ENCODE peak calls at places on chromosomes 4 and X, in four cellular contexts. T, M, Q and X are unnamed samples.

GRCh38 chr4:145301386-145302080 is 121.1 kb upstream of the OTUD4 start:
- DNase-seq in T (no peak), Q (no peak), M (no peak), X (peak; percentile 27)

GRCh38 chr4:33334416-33334815 is 2614.2 kb downstream of the PCDH7 start:
- DNase-seq in Q (no peak), T (no peak), M (no peak), X (no peak)

GRCh38 chr4:7761720-7762119 is 177.9 kb downstream of the AFAP1 start:
- DNase-seq in M (peak; percentile 57), T (peak; percentile 75), Q (peak; percentile 86), X (peak; percentile 11)

GRCh38 chrX:153495362-153495751 is 577 bp downstream of the BGN start:
- DNase-seq in T (no peak), M (no peak), Q (no peak), X (no peak)

GRCh38 chr4:146567396-146567795 is 45.7 kb upstream of the SLC10A7 start:
- DNase-seq in T (no peak), M (no peak), Q (no peak), X (no peak)

GRCh38 chr4:119623025-119623424 is 5.6 kb downstream of the PDE5A start:
- DNase-seq in T (no peak), M (no peak), Q (no peak), X (peak; percentile 50)

GRCh38 chrX:87525771-87526229 is 8.2 kb downstream of the KLHL4 start:
- DNase-seq in T (no peak), M (no peak), Q (no peak), X (peak; percentile 2)

GRCh38 chrX:46180258-46180687 is 364.9 kb downstream of the ZNF674 start:
- DNase-seq in T (no peak), M (no peak), Q (peak; percentile 45), X (no peak)

GRCh38 chrX:123648028-123648810 is 84.6 kb downstream of the THOC2 start:
- DNase-seq in Q (peak; percentile 64), M (no peak), T (peak; percentile 48), X (peak; percentile 34)

GRCh38 chr4:2255501-2256155 is 6.3 kb downstream of the MXD4 start:
- DNase-seq in T (peak; percentile 46), Q (no peak), M (no peak), X (no peak)

GRCh38 chr4:10164877-10165283 is 48.3 kb upstream of the WDR1 start:
- DNase-seq in M (peak; percentile 25), Q (peak; percentile 61), T (no peak), X (no peak)

GRCh38 chr4:47486306-47486705 is 1.2 kb downstream of the ATP10D start:
- DNase-seq in T (no peak), Q (no peak), M (no peak), X (no peak)

GRCh38 chrX:40006025-40007017 is 91.4 kb downstream of the BCOR start:
- DNase-seq in T (no peak), Q (peak; percentile 81), M (no peak), X (no peak)

GRCh38 chrX:100721328-100721727 is 10.6 kb downstream of the SYTL4 start:
- DNase-seq in Q (no peak), M (no peak), T (no peak), X (no peak)

GRCh38 chr4:55358668-55359067 is 12.6 kb downstream of the SRD5A3 start:
- DNase-seq in T (no peak), Q (no peak), M (no peak), X (peak; percentile 86)

GRCh38 chr4:156732634-156733033 is 239.0 kb downstream of the PDGFC start:
- DNase-seq in Q (no peak), M (no peak), T (no peak), X (peak; percentile 17)

GRCh38 chrX:40189621-40190020 is 91.9 kb upstream of the BCOR start:
- DNase-seq in M (no peak), Q (no peak), T (no peak), X (no peak)

GRCh38 chrX:142134533-142134932 is 70.6 kb downstream of the MAGEC2 start:
- DNase-seq in M (no peak), T (no peak), Q (no peak), X (no peak)

GRCh38 chrX:1537031-1537715 is at the start of gene P2RY8:
- DNase-seq in M (no peak), T (peak; percentile 50), Q (no peak), X (no peak)

GRCh38 chr4:26462874-26463273 is 27.4 kb downstream of the CCKAR start:
- DNase-seq in Q (no peak), T (no peak), M (no peak), X (no peak)

GRCh38 chr4:100694467-100694866 is 176.6 kb upstream of the EMCN start:
- DNase-seq in Q (no peak), M (no peak), T (no peak), X (no peak)

GRCh38 chr4:14308229-14308651 is 680.7 kb upstream of the BOD1L1 start:
- DNase-seq in T (peak; percentile 48), Q (no peak), M (no peak), X (no peak)